ENCODE peak calls at places on chromosomes 3 and 15, in eight cellular contexts. Q is sigmoid colon, F is GM23338, X is RWPE1, J is breast epithelium, I is IMR-90, Y is OCI-LY7, C is tibial artery. P is an unnamed sample.

GRCh38 chr3:134406331-134407246 is 32.3 kb upstream of the AMOTL2 start:
- DNase-seq in X (no peak), Q (no peak), Y (no peak), F (peak; percentile 91), J (no peak), I (no peak), C (no peak), P (peak; percentile 88)

GRCh38 chr3:101824691-101825090 is 24.6 kb upstream of the NFKBIZ start:
- DNase-seq in X (no peak), Y (no peak), C (no peak), Q (no peak), F (no peak), I (no peak), J (no peak), P (no peak)

GRCh38 chr15:29638781-29639180 is 183.5 kb downstream of the TJP1 start:
- DNase-seq in J (no peak), X (no peak), I (peak; percentile 14), F (no peak), C (no peak), Y (no peak), Q (no peak), P (no peak)

GRCh38 chr15:39657714-39658113 is 76.8 kb downstream of the THBS1 start:
- DNase-seq in X (peak; percentile 34), Q (no peak), F (no peak), Y (no peak), J (no peak), C (no peak), I (peak; percentile 66), P (no peak)

GRCh38 chr3:61117045-61117898 is 134.0 kb downstream of the FHIT start:
- DNase-seq in Y (no peak), X (no peak), I (no peak), F (no peak), J (no peak), Q (no peak), C (no peak), P (no peak)

GRCh38 chr15:70319466-70319865 is 221.7 kb upstream of the TLE3 start:
- DNase-seq in Y (peak; percentile 91), C (no peak), J (peak; percentile 11), Q (no peak), X (no peak), I (no peak), F (no peak), P (no peak)

GRCh38 chr3:59212128-59212764 is 162.4 kb upstream of the CFAP20DC start:
- DNase-seq in F (peak; percentile 74), Y (peak; percentile 40), J (no peak), Q (no peak), I (peak; percentile 60), X (peak; percentile 41), C (no peak), P (no peak)

GRCh38 chr15:72285927-72286516 is 13.7 kb upstream of the PARP6 start:
- DNase-seq in Y (peak; percentile 57), I (peak; percentile 14), C (no peak), Q (no peak), F (peak; percentile 85), J (no peak), X (peak; percentile 27), P (no peak)

GRCh38 chr15:70031680-70032079 is 66.0 kb downstream of the TLE3 start:
- DNase-seq in J (no peak), Q (no peak), I (no peak), C (no peak), X (no peak), Y (no peak), F (no peak), P (no peak)

GRCh38 chr3:64971584-64971983 is 283.8 kb upstream of the ADAMTS9 start:
- DNase-seq in F (no peak), I (no peak), C (no peak), Q (no peak), X (no peak), J (no peak), Y (no peak), P (no peak)

GRCh38 chr3:8416965-8417364 is 84.7 kb upstream of the LMCD1 start:
- DNase-seq in J (no peak), I (peak; percentile 12), Y (peak; percentile 4), Q (no peak), X (peak; percentile 12), F (peak; percentile 49), C (no peak), P (no peak)

GRCh38 chr3:5523125-5523524 is 335.6 kb downstream of the EDEM1 start:
- DNase-seq in J (no peak), Q (no peak), I (no peak), X (no peak), F (no peak), C (no peak), Y (no peak), P (no peak)

GRCh38 chr3:126307591-126308393 is 49.4 kb downstream of the KLF15 start:
- DNase-seq in I (no peak), J (no peak), C (no peak), F (no peak), Y (no peak), X (no peak), Q (no peak), P (no peak)

GRCh38 chr15:77402740-77403379 is 17.0 kb downstream of the PEAK1 start:
- DNase-seq in I (peak; percentile 90), C (no peak), Q (no peak), F (no peak), Y (no peak), X (no peak), J (no peak), P (no peak)

GRCh38 chr3:94117729-94118128 is 54.9 kb downstream of the NSUN3 start:
- DNase-seq in Y (no peak), J (no peak), C (no peak), X (no peak), I (no peak), F (no peak), Q (no peak), P (no peak)

GRCh38 chr15:49675051-49675450 is 54.2 kb downstream of the DTWD1 start:
- DNase-seq in Q (no peak), C (no peak), Y (no peak), X (peak; percentile 77), J (no peak), F (peak; percentile 23), I (peak; percentile 87), P (no peak)

GRCh38 chr15:36332301-36332700 is 247.1 kb upstream of the CDIN1 start:
- DNase-seq in Y (no peak), C (no peak), F (no peak), I (peak; percentile 57), X (no peak), J (no peak), Q (no peak), P (no peak)

GRCh38 chr15:90083419-90083818 is 18.8 kb downstream of the IDH2 start:
- DNase-seq in X (no peak), I (no peak), J (no peak), C (no peak), Q (no peak), F (no peak), Y (peak; percentile 41), P (no peak)
- H3K27ac ChIP-seq in X (peak overlapping the region; percentile 9), I (no peak overlapping the region), J (no peak overlapping the region), C (no peak overlapping the region), Q (peak overlapping the region; percentile 51), F (no peak overlapping the region), Y (peak overlapping the region; percentile 76), P (no peak overlapping the region)

DNA sequence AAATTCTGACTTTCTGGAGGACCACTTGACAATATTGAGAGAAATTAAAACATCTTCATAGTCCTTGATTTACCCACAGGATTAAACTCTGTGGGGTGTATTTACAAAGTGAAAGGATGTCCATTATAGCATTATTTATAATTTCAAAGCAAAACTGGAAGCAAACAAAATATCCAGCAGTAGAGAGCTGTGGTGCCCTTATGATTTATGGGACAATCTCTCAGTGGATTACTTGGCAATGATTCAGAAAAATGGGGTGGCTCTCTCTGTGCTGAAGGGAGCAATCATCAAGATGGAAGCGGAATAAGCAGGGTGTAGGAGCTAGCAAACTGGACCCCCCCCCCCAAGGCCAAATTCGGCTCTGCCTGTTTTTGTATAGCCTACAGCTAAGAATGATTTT is 9.0 kb downstream of the PPCDC start:
- DNase-seq in Y (no peak), C (no peak), Q (no peak), X (no peak), F (no peak), I (no peak), J (no peak), P (no peak)
- H3K27ac ChIP-seq in Y (no peak overlapping the region), C (peak overlapping the region; percentile 16), Q (no peak overlapping the region), X (peak overlapping the region; percentile 90), F (no peak overlapping the region), I (no peak overlapping the region), J (no peak overlapping the region), P (no peak overlapping the region)

GRCh38 chr3:48553886-48554845 is 2.4 kb downstream of the PFKFB4 start:
- DNase-seq in I (no peak), C (no peak), Q (no peak), X (no peak), J (no peak), F (no peak), Y (no peak), P (no peak)

GRCh38 chr3:48558446-48559134 is 2.0 kb upstream of the PFKFB4 start:
- DNase-seq in F (no peak), Q (peak; percentile 80), J (no peak), I (no peak), C (peak; percentile 80), X (no peak), Y (no peak), P (no peak)

GRCh38 chr3:48556796-48557626 is at the start of gene PFKFB4:
- DNase-seq in Y (peak; percentile 99), I (peak; percentile 99), J (peak; percentile 99), C (peak; percentile 100), X (peak; percentile 99), Q (peak; percentile 100), F (peak; percentile 100), P (peak; percentile 99)

GRCh38 chr3:48555231-48555948 is 1.2 kb downstream of the PFKFB4 start:
- DNase-seq in X (no peak), J (no peak), C (no peak), I (no peak), Q (no peak), Y (no peak), F (no peak), P (no peak)

DNA sequence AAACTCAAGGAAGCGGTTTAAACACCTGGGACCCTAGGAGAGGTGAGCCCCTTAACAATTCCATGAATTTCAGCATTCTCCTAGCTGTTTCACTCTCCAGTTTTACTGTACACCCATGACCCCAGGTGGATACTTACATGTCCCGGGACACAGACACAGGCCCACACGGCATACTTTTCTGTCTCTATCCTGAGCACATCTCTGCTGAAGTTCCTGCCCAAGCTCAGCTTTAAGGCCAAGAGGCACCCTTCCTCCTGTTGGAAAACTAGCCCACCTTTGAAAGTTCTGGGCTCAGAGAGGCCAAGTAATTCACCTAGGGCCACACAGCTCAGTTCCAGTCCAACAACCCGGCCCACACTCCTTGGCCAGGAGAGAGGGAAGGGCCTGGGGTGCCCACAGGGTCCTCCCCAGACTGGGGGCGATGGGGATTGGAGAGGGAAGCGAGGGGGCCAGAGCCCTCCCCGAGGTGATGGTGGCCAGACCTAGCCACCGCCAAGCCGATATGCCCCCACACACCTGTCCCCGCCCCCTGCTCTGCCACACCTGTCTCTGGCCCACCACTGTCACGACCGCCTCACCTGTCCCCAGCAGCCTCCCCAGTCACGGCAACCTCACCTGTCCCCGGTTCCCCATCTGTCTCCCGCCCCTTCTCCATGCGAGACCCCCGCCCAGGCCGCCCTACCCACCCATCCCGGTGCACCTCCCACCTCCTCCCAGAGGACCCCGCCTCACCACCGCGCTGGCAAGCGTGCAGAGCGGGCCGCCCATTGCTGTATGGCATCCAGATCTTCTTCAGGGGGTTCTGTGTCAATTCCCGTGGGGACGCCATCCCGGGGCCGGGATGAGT is 431 bp downstream of the PFKFB4 start:
- DNase-seq in F (no peak), I (no peak), Y (no peak), X (no peak), Q (no peak), C (no peak), J (no peak), P (no peak)
- H3K27ac ChIP-seq in F (peak overlapping the region; percentile 16), I (peak overlapping the region; percentile 67), Y (no peak overlapping the region), X (peak overlapping the region; percentile 100), Q (peak overlapping the region; percentile 83), C (peak overlapping the region; percentile 72), J (peak overlapping the region; percentile 52), P (peak overlapping the region; percentile 85)

GRCh38 chr3:117589454-117589853 is 879.9 kb downstream of the TUSC7 start:
- DNase-seq in J (no peak), Q (no peak), C (no peak), F (peak; percentile 11), I (no peak), Y (no peak), X (no peak), P (no peak)
- H3K27ac ChIP-seq in J (no peak overlapping the region), Q (no peak overlapping the region), C (no peak overlapping the region), F (no peak overlapping the region), I (no peak overlapping the region), Y (no peak overlapping the region), X (no peak overlapping the region), P (no peak overlapping the region)

P was measured in dorsolateral prefrontal cortex.